ENCODE peak calls at places on chromosome 5, in five cellular contexts. One of them, this sample, is unnamed.

GRCh38 chr5:81749562-81750307 is 1.2 kb downstream of the SSBP2 start:
- DNase-seq in NT2/D1: no peak
- DNase-seq in GM12878: peak; percentile 69
- DNase-seq in heart left ventricle: peak; percentile 43
- DNase-seq in CD4-positive, alpha-beta memory T cell: peak; percentile 32
- DNase-seq in this sample: peak; percentile 60

GRCh38 chr5:167582263-167582662 is 709.2 kb upstream of the WWC1 start:
- DNase-seq in NT2/D1: no peak
- DNase-seq in GM12878: no peak
- DNase-seq in heart left ventricle: no peak
- DNase-seq in CD4-positive, alpha-beta memory T cell: no peak
- DNase-seq in this sample: no peak

GRCh38 chr5:171308453-171309275 is at the start of gene TLX3:
- DNase-seq in NT2/D1: peak; percentile 60
- DNase-seq in CD4-positive, alpha-beta memory T cell: no peak
- DNase-seq in GM12878: no peak
- DNase-seq in heart left ventricle: no peak
- DNase-seq in this sample: no peak

GRCh38 chr5:69048233-69048632 is 45.6 kb upstream of the SLC30A5 start:
- DNase-seq in heart left ventricle: no peak
- DNase-seq in NT2/D1: no peak
- DNase-seq in CD4-positive, alpha-beta memory T cell: no peak
- DNase-seq in GM12878: no peak
- DNase-seq in this sample: no peak

GRCh38 chr5:41447761-41448510 is 62.5 kb downstream of the PLCXD3 start:
- DNase-seq in GM12878: no peak
- DNase-seq in CD4-positive, alpha-beta memory T cell: no peak
- DNase-seq in heart left ventricle: no peak
- DNase-seq in NT2/D1: no peak
- DNase-seq in this sample: no peak

GRCh38 chr5:12488161-12488560 is 583.9 kb upstream of the CTNND2 start:
- DNase-seq in GM12878: no peak
- DNase-seq in CD4-positive, alpha-beta memory T cell: no peak
- DNase-seq in heart left ventricle: no peak
- DNase-seq in NT2/D1: no peak
- DNase-seq in this sample: no peak

GRCh38 chr5:177438468-177438867 is 8.1 kb upstream of the PRR7 start:
- DNase-seq in CD4-positive, alpha-beta memory T cell: no peak
- DNase-seq in heart left ventricle: no peak
- DNase-seq in NT2/D1: no peak
- DNase-seq in GM12878: no peak
- DNase-seq in this sample: no peak

GRCh38 chr5:5456858-5457257 is 34.4 kb downstream of the ICE1 start:
- DNase-seq in GM12878: no peak
- DNase-seq in CD4-positive, alpha-beta memory T cell: no peak
- DNase-seq in heart left ventricle: no peak
- DNase-seq in NT2/D1: no peak
- DNase-seq in this sample: no peak

GRCh38 chr5:68962632-68963484 is 131.0 kb upstream of the SLC30A5 start:
- DNase-seq in heart left ventricle: peak; percentile 60
- DNase-seq in NT2/D1: peak; percentile 44
- DNase-seq in CD4-positive, alpha-beta memory T cell: no peak
- DNase-seq in GM12878: no peak
- DNase-seq in this sample: peak; percentile 48

GRCh38 chr5:170178814-170179213 is 54.0 kb upstream of the C5orf58 start:
- DNase-seq in NT2/D1: no peak
- DNase-seq in heart left ventricle: no peak
- DNase-seq in GM12878: no peak
- DNase-seq in CD4-positive, alpha-beta memory T cell: no peak
- DNase-seq in this sample: no peak

GRCh38 chr5:56673171-56673570 is 142.2 kb upstream of the MAP3K1 start:
- DNase-seq in GM12878: no peak
- DNase-seq in CD4-positive, alpha-beta memory T cell: no peak
- DNase-seq in NT2/D1: no peak
- DNase-seq in heart left ventricle: no peak
- DNase-seq in this sample: no peak

GRCh38 chr5:125311743-125312142 is 565.3 kb upstream of the ZNF608 start:
- DNase-seq in GM12878: no peak
- DNase-seq in heart left ventricle: no peak
- DNase-seq in CD4-positive, alpha-beta memory T cell: no peak
- DNase-seq in NT2/D1: no peak
- DNase-seq in this sample: no peak

GRCh38 chr5:164504141-164504772 is 998.8 kb downstream of the MAT2B start:
- DNase-seq in NT2/D1: peak; percentile 30
- DNase-seq in heart left ventricle: no peak
- DNase-seq in CD4-positive, alpha-beta memory T cell: peak; percentile 3
- DNase-seq in GM12878: peak; percentile 5
- DNase-seq in this sample: no peak

GRCh38 chr5:107384256-107384655 is 286.5 kb downstream of the EFNA5 start:
- DNase-seq in NT2/D1: no peak
- DNase-seq in GM12878: no peak
- DNase-seq in CD4-positive, alpha-beta memory T cell: no peak
- DNase-seq in heart left ventricle: no peak
- DNase-seq in this sample: no peak

GRCh38 chr5:10734050-10734709 is 26.9 kb downstream of the DAP start:
- DNase-seq in GM12878: no peak
- DNase-seq in NT2/D1: no peak
- DNase-seq in CD4-positive, alpha-beta memory T cell: no peak
- DNase-seq in heart left ventricle: no peak
- DNase-seq in this sample: no peak

GRCh38 chr5:110477923-110478322 is 248.5 kb downstream of the TMEM232 start:
- DNase-seq in GM12878: no peak
- DNase-seq in NT2/D1: no peak
- DNase-seq in CD4-positive, alpha-beta memory T cell: no peak
- DNase-seq in heart left ventricle: no peak
- DNase-seq in this sample: no peak

GRCh38 chr5:170537451-170538095 is 33.8 kb downstream of the KCNIP1 start:
- DNase-seq in CD4-positive, alpha-beta memory T cell: no peak
- DNase-seq in NT2/D1: no peak
- DNase-seq in heart left ventricle: no peak
- DNase-seq in GM12878: no peak
- DNase-seq in this sample: no peak

GRCh38 chr5:136082390-136083193 is 50.1 kb upstream of the SMAD5 start:
- DNase-seq in GM12878: no peak
- DNase-seq in CD4-positive, alpha-beta memory T cell: peak; percentile 52
- DNase-seq in NT2/D1: peak; percentile 25
- DNase-seq in heart left ventricle: peak; percentile 91
- DNase-seq in this sample: peak; percentile 74

GRCh38 chr5:149151717-149152116 is 10.4 kb downstream of the ABLIM3 start:
- DNase-seq in NT2/D1: no peak
- DNase-seq in GM12878: no peak
- DNase-seq in heart left ventricle: no peak
- DNase-seq in CD4-positive, alpha-beta memory T cell: no peak
- DNase-seq in this sample: no peak

GRCh38 chr5:109454726-109455505 is 45.1 kb upstream of the PJA2 start:
- DNase-seq in NT2/D1: no peak
- DNase-seq in GM12878: no peak
- DNase-seq in heart left ventricle: no peak
- DNase-seq in CD4-positive, alpha-beta memory T cell: no peak
- DNase-seq in this sample: no peak

GRCh38 chr5:14406554-14406849 is 175.1 kb upstream of the OTULINL start:
- DNase-seq in NT2/D1: no peak
- DNase-seq in GM12878: no peak
- DNase-seq in CD4-positive, alpha-beta memory T cell: no peak
- DNase-seq in heart left ventricle: no peak
- DNase-seq in this sample: no peak

GRCh38 chr5:72649449-72649848 is 142.2 kb upstream of the ZNF366 start:
- DNase-seq in NT2/D1: no peak
- DNase-seq in CD4-positive, alpha-beta memory T cell: no peak
- DNase-seq in heart left ventricle: no peak
- DNase-seq in GM12878: no peak
- DNase-seq in this sample: no peak

GRCh38 chr5:111755942-111756353 is 1.0 kb downstream of the NREP start:
- DNase-seq in heart left ventricle: no peak
- DNase-seq in GM12878: no peak
- DNase-seq in CD4-positive, alpha-beta memory T cell: no peak
- DNase-seq in NT2/D1: no peak
- DNase-seq in this sample: no peak

GRCh38 chr5:41263335-41263734 is 50.0 kb upstream of the C6 start:
- DNase-seq in GM12878: no peak
- DNase-seq in heart left ventricle: no peak
- DNase-seq in CD4-positive, alpha-beta memory T cell: no peak
- DNase-seq in NT2/D1: no peak
- DNase-seq in this sample: no peak

GRCh38 chr5:157924931-157925729 is 66.2 kb upstream of the CLINT1 start:
- DNase-seq in CD4-positive, alpha-beta memory T cell: no peak
- DNase-seq in NT2/D1: no peak
- DNase-seq in heart left ventricle: no peak
- DNase-seq in GM12878: no peak
- DNase-seq in this sample: no peak

GRCh38 chr5:180394031-180394636 is 41.0 kb upstream of the GFPT2 start:
- DNase-seq in CD4-positive, alpha-beta memory T cell: no peak
- DNase-seq in heart left ventricle: no peak
- DNase-seq in GM12878: no peak
- DNase-seq in NT2/D1: no peak
- DNase-seq in this sample: no peak

GRCh38 chr5:172872997-172873491 is 39.0 kb downstream of the ERGIC1 start:
- DNase-seq in CD4-positive, alpha-beta memory T cell: no peak
- DNase-seq in GM12878: no peak
- DNase-seq in NT2/D1: no peak
- DNase-seq in heart left ventricle: peak; percentile 94
- DNase-seq in this sample: peak; percentile 88

GRCh38 chr5:142368529-142368928 is 43.7 kb upstream of the SPRY4 start:
- DNase-seq in heart left ventricle: no peak
- DNase-seq in GM12878: no peak
- DNase-seq in NT2/D1: no peak
- DNase-seq in CD4-positive, alpha-beta memory T cell: no peak
- DNase-seq in this sample: no peak

GRCh38 chr5:37703841-37704241 is 136.0 kb downstream of the GDNF start:
- DNase-seq in heart left ventricle: no peak
- DNase-seq in CD4-positive, alpha-beta memory T cell: no peak
- DNase-seq in GM12878: no peak
- DNase-seq in NT2/D1: no peak
- DNase-seq in this sample: no peak

GRCh38 chr5:141806626-141807025 is 71.6 kb downstream of the PCDH1 start:
- DNase-seq in GM12878: no peak
- DNase-seq in CD4-positive, alpha-beta memory T cell: no peak
- DNase-seq in NT2/D1: no peak
- DNase-seq in heart left ventricle: no peak
- DNase-seq in this sample: no peak

GRCh38 chr5:13316191-13316590 is 628.3 kb downstream of the DNAH5 start:
- DNase-seq in GM12878: no peak
- DNase-seq in CD4-positive, alpha-beta memory T cell: no peak
- DNase-seq in NT2/D1: no peak
- DNase-seq in heart left ventricle: no peak
- DNase-seq in this sample: no peak

GRCh38 chr5:121350493-121350892 is 501.2 kb upstream of the FTMT start:
- DNase-seq in NT2/D1: no peak
- DNase-seq in heart left ventricle: no peak
- DNase-seq in CD4-positive, alpha-beta memory T cell: no peak
- DNase-seq in GM12878: no peak
- DNase-seq in this sample: no peak

GRCh38 chr5:181189363-181189961 is 15.5 kb downstream of the TRIM7 start:
- DNase-seq in heart left ventricle: peak; percentile 48
- DNase-seq in NT2/D1: no peak
- DNase-seq in GM12878: no peak
- DNase-seq in CD4-positive, alpha-beta memory T cell: peak; percentile 77
- DNase-seq in this sample: peak; percentile 37

GRCh38 chr5:34756781-34757624 is 82.0 kb upstream of the TTC23L start:
- DNase-seq in CD4-positive, alpha-beta memory T cell: no peak
- DNase-seq in heart left ventricle: no peak
- DNase-seq in NT2/D1: no peak
- DNase-seq in GM12878: no peak
- DNase-seq in this sample: no peak

GRCh38 chr5:131505237-131505908 is 129.7 kb downstream of the RAPGEF6 start:
- DNase-seq in NT2/D1: no peak
- DNase-seq in GM12878: no peak
- DNase-seq in heart left ventricle: no peak
- DNase-seq in CD4-positive, alpha-beta memory T cell: no peak
- DNase-seq in this sample: no peak

GRCh38 chr5:138241688-138242547 is 28.8 kb upstream of the CDC23 start:
- DNase-seq in CD4-positive, alpha-beta memory T cell: peak; percentile 9
- DNase-seq in heart left ventricle: peak; percentile 35
- DNase-seq in NT2/D1: no peak
- DNase-seq in GM12878: no peak
- DNase-seq in this sample: peak; percentile 22
- H3K27me3 ChIP-seq in CD4-positive, alpha-beta memory T cell: peaks cover 23% of the 10 kb centered on the region
- H3K27me3 ChIP-seq in heart left ventricle: no peaks in the 10 kb centered on the region
- H3K27me3 ChIP-seq in NT2/D1: peaks cover 37% of the 10 kb centered on the region
- H3K27me3 ChIP-seq in GM12878: peaks cover 15% of the 10 kb centered on the region
- H3K27me3 ChIP-seq in this sample: no peaks in the 10 kb centered on the region

DNA sequence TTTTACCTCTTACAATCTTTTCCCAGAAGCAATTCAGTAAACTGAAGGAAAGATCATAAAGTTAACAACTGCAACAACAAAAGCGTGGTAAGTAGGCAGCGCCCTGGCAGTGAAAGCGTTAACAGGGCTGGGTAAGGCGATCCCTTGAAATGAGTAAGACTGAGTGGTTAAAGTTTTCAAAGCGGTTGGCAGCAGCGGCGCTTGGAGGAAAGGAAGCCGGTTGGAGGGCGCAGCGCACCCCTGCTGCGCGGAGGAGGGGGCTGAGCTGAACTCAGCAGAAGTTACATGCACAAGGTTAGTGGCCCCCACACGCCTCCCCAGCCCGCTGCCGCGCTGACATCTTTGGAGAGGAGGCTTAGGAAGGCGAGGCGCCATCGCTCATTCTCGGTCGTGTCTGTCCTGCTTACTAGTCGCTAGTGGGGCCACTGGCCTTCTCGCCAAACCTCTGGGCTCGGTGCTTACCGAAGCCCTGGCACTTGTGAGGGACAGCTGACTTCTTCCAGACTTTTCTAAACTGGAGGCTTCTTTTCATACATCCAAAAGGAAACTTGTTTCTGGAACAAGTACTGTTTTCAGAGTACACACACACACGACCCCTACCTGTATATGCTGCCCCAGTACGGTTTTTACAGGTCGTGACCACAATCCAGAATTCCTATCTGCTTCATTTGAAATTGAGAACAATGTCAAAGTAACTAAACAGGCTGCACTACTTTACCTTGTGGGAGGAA is at the start of gene SH3RF2:
- DNase-seq in NT2/D1: peak; percentile 84
- DNase-seq in CD4-positive, alpha-beta memory T cell: no peak
- DNase-seq in heart left ventricle: peak; percentile 33
- DNase-seq in GM12878: no peak
- DNase-seq in this sample: peak; percentile 54
- H3K4me3 ChIP-seq in NT2/D1: peak within 1 kb of the TSS; percentile 39
- H3K4me3 ChIP-seq in CD4-positive, alpha-beta memory T cell: no peak within 1 kb of the TSS
- H3K4me3 ChIP-seq in heart left ventricle: peak within 1 kb of the TSS; percentile 59
- H3K4me3 ChIP-seq in GM12878: no peak within 1 kb of the TSS
- H3K4me3 ChIP-seq in this sample: peak within 1 kb of the TSS; percentile 64

GRCh38 chr5:964821-965220 is 43.8 kb upstream of the NKD2 start:
- DNase-seq in CD4-positive, alpha-beta memory T cell: no peak
- DNase-seq in NT2/D1: no peak
- DNase-seq in heart left ventricle: no peak
- DNase-seq in GM12878: no peak
- DNase-seq in this sample: no peak
- H3K27me3 ChIP-seq in CD4-positive, alpha-beta memory T cell: peaks cover 21% of the 10 kb centered on the region
- H3K27me3 ChIP-seq in NT2/D1: no peaks in the 10 kb centered on the region
- H3K27me3 ChIP-seq in heart left ventricle: peaks cover 4% of the 10 kb centered on the region
- H3K27me3 ChIP-seq in GM12878: no peaks in the 10 kb centered on the region
- H3K27me3 ChIP-seq in this sample: no peaks in the 10 kb centered on the region

DNA sequence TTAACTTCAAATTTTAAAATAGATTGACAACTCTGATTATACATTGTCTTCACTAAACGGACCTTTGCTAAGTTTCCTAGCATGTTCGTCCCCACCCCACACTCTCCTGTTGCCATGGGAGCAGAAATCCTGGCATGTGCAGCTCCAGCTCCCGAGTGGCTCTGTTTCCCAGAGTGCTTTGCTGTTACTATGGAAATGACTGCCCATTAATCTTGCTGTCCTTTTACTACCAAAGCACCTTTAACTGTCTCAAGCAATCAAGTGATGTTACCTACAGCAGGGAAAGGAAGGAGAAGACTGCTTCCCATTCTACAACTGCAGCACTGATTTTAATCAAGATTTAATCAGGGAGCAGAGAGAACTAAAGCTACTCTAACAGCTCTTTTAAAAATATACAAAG is 212.0 kb upstream of the KIF2A start:
- DNase-seq in NT2/D1: no peak
- DNase-seq in CD4-positive, alpha-beta memory T cell: no peak
- DNase-seq in heart left ventricle: no peak
- DNase-seq in GM12878: no peak
- DNase-seq in this sample: no peak
- H3K4me3 ChIP-seq in NT2/D1: no peak overlapping the region
- H3K4me3 ChIP-seq in CD4-positive, alpha-beta memory T cell: no peak overlapping the region
- H3K4me3 ChIP-seq in heart left ventricle: no peak overlapping the region
- H3K4me3 ChIP-seq in GM12878: no peak overlapping the region
- H3K4me3 ChIP-seq in this sample: no peak overlapping the region